ENCODE peak calls at places on chromosomes 7 and 10, in four cellular contexts. One of them, this sample, is unnamed.

GRCh38 chr7:14766747-14767146 is 135.8 kb downstream of the DGKB start:
- DNase-seq in HepG2: no peak
- DNase-seq in H1: no peak
- DNase-seq in GM12878: no peak
- DNase-seq in this sample: no peak

GRCh38 chr10:88064608-88065383 is 201.4 kb downstream of the PTEN start:
- DNase-seq in HepG2: no peak
- DNase-seq in H1: no peak
- DNase-seq in GM12878: peak; percentile 95
- DNase-seq in this sample: no peak

GRCh38 chr10:130652964-130653578 is 516.9 kb downstream of the GLRX3 start:
- DNase-seq in HepG2: no peak
- DNase-seq in H1: no peak
- DNase-seq in GM12878: no peak
- DNase-seq in this sample: no peak

GRCh38 chr7:7761974-7762769 is 43.8 kb upstream of the RPA3 start:
- DNase-seq in HepG2: no peak
- DNase-seq in H1: no peak
- DNase-seq in GM12878: no peak
- DNase-seq in this sample: no peak

GRCh38 chr7:30040938-30041337 is 12.7 kb downstream of the PLEKHA8 start:
- DNase-seq in HepG2: no peak
- DNase-seq in H1: no peak
- DNase-seq in GM12878: no peak
- DNase-seq in this sample: no peak

GRCh38 chr10:73923935-73924598 is 13.1 kb downstream of the PLAU start:
- DNase-seq in HepG2: no peak
- DNase-seq in H1: no peak
- DNase-seq in GM12878: no peak
- DNase-seq in this sample: no peak

GRCh38 chr7:102306916-102307677 is 20.4 kb downstream of the SH2B2 start:
- DNase-seq in HepG2: peak; percentile 72
- DNase-seq in H1: no peak
- DNase-seq in GM12878: peak; percentile 96
- DNase-seq in this sample: no peak

GRCh38 chr10:71878327-71879034 is 27.4 kb upstream of the PSAP start:
- DNase-seq in HepG2: no peak
- DNase-seq in H1: no peak
- DNase-seq in GM12878: no peak
- DNase-seq in this sample: no peak

GRCh38 chr7:47525066-47525623 is 56.8 kb downstream of the TNS3 start:
- DNase-seq in HepG2: no peak
- DNase-seq in H1: no peak
- DNase-seq in GM12878: no peak
- DNase-seq in this sample: no peak

GRCh38 chr10:103513383-103514060 is 20.0 kb downstream of the NEURL1 start:
- DNase-seq in HepG2: no peak
- DNase-seq in H1: no peak
- DNase-seq in GM12878: no peak
- DNase-seq in this sample: peak; percentile 5

GRCh38 chr10:30058111-30058510 is 1.3 kb downstream of the JCAD start:
- DNase-seq in HepG2: no peak
- DNase-seq in H1: no peak
- DNase-seq in GM12878: no peak
- DNase-seq in this sample: no peak

GRCh38 chr7:107180378-107180777 is 11.6 kb downstream of the HBP1 start:
- DNase-seq in HepG2: peak; percentile 22
- DNase-seq in H1: no peak
- DNase-seq in GM12878: no peak
- DNase-seq in this sample: no peak

GRCh38 chr10:4372601-4373000 is 453.4 kb upstream of the AKR1E2 start:
- DNase-seq in HepG2: no peak
- DNase-seq in H1: no peak
- DNase-seq in GM12878: no peak
- DNase-seq in this sample: no peak

GRCh38 chr10:77602913-77603528 is 34.6 kb downstream of the KCNMA1 start:
- DNase-seq in HepG2: no peak
- DNase-seq in H1: no peak
- DNase-seq in GM12878: no peak
- DNase-seq in this sample: no peak

GRCh38 chr10:113573368-113573767 is 20.5 kb downstream of the HABP2 start:
- DNase-seq in HepG2: no peak
- DNase-seq in H1: no peak
- DNase-seq in GM12878: no peak
- DNase-seq in this sample: no peak

GRCh38 chr10:81915517-81915916 is 40.5 kb downstream of the NRG3 start:
- DNase-seq in HepG2: no peak
- DNase-seq in H1: no peak
- DNase-seq in GM12878: no peak
- DNase-seq in this sample: no peak

GRCh38 chr7:155759740-155760430 is 52.4 kb downstream of the SHH start:
- DNase-seq in HepG2: no peak
- DNase-seq in H1: no peak
- DNase-seq in GM12878: no peak
- DNase-seq in this sample: no peak

GRCh38 chr7:51019231-51019844 is 236.6 kb upstream of the GRB10 start:
- DNase-seq in HepG2: no peak
- DNase-seq in H1: peak; percentile 29
- DNase-seq in GM12878: no peak
- DNase-seq in this sample: no peak

GRCh38 chr7:116316838-116317612 is 106.7 kb downstream of the TES start:
- DNase-seq in HepG2: peak; percentile 54
- DNase-seq in H1: no peak
- DNase-seq in GM12878: peak; percentile 77
- DNase-seq in this sample: no peak

GRCh38 chr7:157271315-157271990 is 65.4 kb upstream of the DNAJB6 start:
- DNase-seq in HepG2: no peak
- DNase-seq in H1: no peak
- DNase-seq in GM12878: no peak
- DNase-seq in this sample: no peak

GRCh38 chr7:122423591-122423990 is 119.0 kb upstream of the FEZF1 start:
- DNase-seq in HepG2: no peak
- DNase-seq in H1: no peak
- DNase-seq in GM12878: no peak
- DNase-seq in this sample: no peak

GRCh38 chr7:78924581-78924980 is 528.9 kb downstream of the MAGI2 start:
- DNase-seq in HepG2: no peak
- DNase-seq in H1: no peak
- DNase-seq in GM12878: no peak
- DNase-seq in this sample: peak; percentile 12
- TF ChIP-seq SP1 in HepG2: no peak
- TF ChIP-seq SP1 in H1: no peak
- TF ChIP-seq SP1 in GM12878: no peak
- TF ChIP-seq SP1 in this sample: no peak

DNA sequence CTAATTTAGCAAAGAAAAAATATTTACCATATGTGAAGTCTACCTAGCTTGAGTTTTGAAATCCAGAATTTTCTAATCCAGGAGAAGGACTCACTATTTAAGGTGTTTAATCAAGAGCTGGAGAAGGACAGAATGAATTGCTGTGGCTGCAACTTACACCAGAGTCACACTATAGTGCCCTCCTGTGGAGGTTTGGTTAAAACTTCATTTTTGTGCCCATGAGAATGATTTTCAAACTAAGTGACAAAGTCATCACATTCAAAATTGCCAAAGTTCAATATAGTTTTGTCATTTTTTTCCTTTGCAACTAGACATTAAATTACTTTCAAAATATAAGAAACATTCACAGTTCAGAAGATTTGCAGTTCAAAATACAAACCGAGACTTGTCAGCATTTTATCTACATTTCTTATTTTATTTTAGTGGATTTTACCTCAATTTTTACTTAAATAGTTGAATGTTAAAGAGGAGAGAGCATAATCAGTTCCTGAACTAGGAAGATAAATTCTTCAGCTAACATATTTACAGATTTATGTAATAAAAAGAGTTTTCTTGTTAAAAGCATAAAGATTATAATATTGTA is 70.7 kb downstream of the CABCOCO1 start:
- DNase-seq in HepG2: peak; percentile 33
- DNase-seq in H1: no peak
- DNase-seq in GM12878: no peak
- DNase-seq in this sample: peak; percentile 45
- TF ChIP-seq SUZ12 in HepG2: no peak
- TF ChIP-seq SUZ12 in H1: no peak
- TF ChIP-seq SUZ12 in GM12878: no peak
- TF ChIP-seq SUZ12 in this sample: no peak

DNA sequence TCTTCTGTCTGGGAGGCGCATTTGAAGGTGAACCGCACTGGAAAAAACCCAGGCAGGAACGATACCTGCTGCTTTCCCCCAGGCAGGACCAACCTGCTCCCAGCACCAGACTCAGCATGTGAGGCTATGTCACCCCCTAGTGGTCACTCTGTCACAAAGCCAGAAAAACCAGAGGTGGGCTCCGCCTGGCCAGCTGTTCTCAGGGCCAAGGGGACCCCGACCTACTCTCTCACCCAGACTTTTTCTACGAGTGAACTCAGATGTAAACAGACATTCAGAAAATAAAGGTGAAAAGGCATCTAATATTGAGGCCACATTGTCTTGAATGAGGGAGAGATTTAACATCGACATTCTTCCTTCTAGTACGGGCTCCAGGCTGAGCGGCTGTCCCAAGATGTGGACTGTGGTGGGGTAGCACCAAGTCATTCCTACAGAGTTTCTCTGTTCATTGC is 117.3 kb downstream of the PRKAG2 start:
- DNase-seq in HepG2: peak; percentile 56
- DNase-seq in H1: peak; percentile 81
- DNase-seq in GM12878: no peak
- DNase-seq in this sample: peak; percentile 91
- TF ChIP-seq SP1 in HepG2: no peak
- TF ChIP-seq SP1 in H1: no peak
- TF ChIP-seq SP1 in GM12878: no peak
- TF ChIP-seq SP1 in this sample: no peak

GRCh38 chr10:34207350-34207749 is 607.7 kb downstream of the PARD3 start:
- DNase-seq in HepG2: no peak
- DNase-seq in H1: no peak
- DNase-seq in GM12878: no peak
- DNase-seq in this sample: no peak

GRCh38 chr10:34213805-34214197 is 601.3 kb downstream of the PARD3 start:
- DNase-seq in HepG2: no peak
- DNase-seq in H1: no peak
- DNase-seq in GM12878: no peak
- DNase-seq in this sample: no peak

GRCh38 chr10:34217524-34217923 is 597.6 kb downstream of the PARD3 start:
- DNase-seq in HepG2: no peak
- DNase-seq in H1: no peak
- DNase-seq in GM12878: no peak
- DNase-seq in this sample: no peak

GRCh38 chr10:34216348-34216908 is 598.7 kb downstream of the PARD3 start:
- DNase-seq in HepG2: peak; percentile 76
- DNase-seq in H1: no peak
- DNase-seq in GM12878: no peak
- DNase-seq in this sample: no peak

DNA sequence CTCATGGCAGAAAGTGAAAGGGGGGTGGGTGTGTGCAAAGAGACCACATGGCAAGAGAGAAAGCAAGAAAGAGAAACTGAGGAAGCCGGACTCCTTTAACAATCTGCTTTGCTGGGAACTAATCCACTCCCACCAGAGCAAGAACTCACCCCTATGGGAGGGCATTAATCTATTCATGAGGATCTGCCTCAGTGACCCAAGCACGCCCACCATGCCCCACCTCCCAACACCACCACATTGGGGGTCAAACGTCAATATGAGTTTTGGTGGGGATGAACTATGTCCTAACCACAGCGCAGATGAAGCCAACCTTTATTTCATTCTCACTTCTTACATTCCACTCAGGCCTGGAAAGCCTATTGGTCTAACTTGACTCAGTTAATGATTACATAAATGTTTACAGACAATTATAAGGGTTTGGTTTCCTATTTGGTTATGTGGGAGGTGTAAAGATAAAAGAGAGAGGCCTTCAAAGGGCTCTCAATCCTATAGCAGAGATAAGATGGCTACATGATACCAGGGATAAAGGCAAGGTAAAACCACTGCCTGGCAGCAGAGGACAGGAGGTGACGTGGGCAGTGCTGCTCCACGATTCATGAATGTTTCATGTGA is 601.8 kb downstream of the PARD3 start:
- DNase-seq in HepG2: peak; percentile 98
- DNase-seq in H1: no peak
- DNase-seq in GM12878: no peak
- DNase-seq in this sample: no peak
- TF ChIP-seq SUZ12 in HepG2: no peak
- TF ChIP-seq SUZ12 in H1: no peak
- TF ChIP-seq SUZ12 in GM12878: no peak
- TF ChIP-seq SUZ12 in this sample: no peak

DNA sequence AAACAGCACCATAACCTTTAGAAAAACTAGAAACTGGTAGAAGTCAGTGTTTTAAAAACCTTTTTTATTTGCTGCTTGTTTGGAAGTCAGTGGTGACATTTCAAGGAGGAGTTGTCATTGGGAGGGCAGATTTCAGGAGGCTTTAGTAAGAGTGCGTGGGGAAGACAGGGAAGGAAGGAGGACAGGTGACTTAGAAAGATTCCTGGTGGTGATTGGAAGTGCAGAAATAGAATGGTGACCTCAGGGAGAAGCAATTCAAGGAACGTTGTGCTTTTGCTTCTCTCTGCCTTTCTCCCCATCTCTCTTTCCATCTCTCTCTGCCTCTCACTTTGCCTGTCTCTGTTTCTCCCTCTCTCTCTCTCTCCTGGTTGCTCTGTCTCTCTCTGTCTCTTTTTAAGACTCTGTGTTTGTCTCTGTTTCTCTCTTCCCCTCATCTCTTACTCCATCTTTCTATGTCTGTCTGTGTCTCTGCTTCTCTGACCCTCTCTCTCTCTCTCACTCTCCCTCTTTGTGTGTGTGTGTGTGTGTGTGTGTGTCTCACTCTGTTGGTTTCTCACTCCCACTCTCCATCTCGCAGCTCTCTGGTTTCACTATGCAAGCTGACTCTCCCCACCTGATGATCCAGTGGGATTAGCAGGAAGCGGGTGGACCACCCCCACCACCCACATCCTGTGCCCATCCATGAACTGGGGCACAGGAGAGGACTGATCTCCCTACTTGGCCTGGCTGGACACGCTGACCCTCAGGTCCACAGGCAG is 10.9 kb upstream of the PFKP start:
- DNase-seq in HepG2: no peak
- DNase-seq in H1: no peak
- DNase-seq in GM12878: no peak
- DNase-seq in this sample: no peak
- TF ChIP-seq SP1 in HepG2: no peak
- TF ChIP-seq SP1 in H1: no peak
- TF ChIP-seq SP1 in GM12878: no peak
- TF ChIP-seq SP1 in this sample: no peak

GRCh38 chr7:135900186-135900585 is 77.0 kb downstream of the MTPN start:
- DNase-seq in HepG2: no peak
- DNase-seq in H1: no peak
- DNase-seq in GM12878: no peak
- DNase-seq in this sample: no peak
- TF ChIP-seq SUZ12 in HepG2: no peak
- TF ChIP-seq SUZ12 in H1: no peak
- TF ChIP-seq SUZ12 in GM12878: no peak
- TF ChIP-seq SUZ12 in this sample: no peak

DNA sequence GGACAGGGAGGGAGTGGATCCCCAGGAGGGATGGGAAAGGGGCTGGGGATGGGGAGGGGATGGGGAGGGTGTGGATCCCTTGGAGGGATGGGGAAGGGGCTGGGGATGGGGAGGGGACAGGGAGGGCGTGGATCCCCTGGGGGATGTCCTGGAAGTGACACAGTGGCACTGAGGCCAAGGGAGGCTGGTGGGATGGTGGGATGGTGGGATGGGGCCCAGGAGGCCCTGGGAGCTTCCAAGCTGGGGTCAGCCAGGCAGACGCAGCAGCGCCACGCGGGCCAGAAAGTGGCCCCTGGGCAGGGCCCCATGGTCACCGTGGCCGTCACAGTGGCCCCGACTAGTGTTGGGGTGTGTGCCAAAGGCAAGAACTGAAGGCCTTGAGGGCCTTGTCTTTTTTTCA is 67.8 kb downstream of the INPP5A start:
- DNase-seq in HepG2: no peak
- DNase-seq in H1: no peak
- DNase-seq in GM12878: no peak
- DNase-seq in this sample: no peak
- TF ChIP-seq SP1 in HepG2: no peak
- TF ChIP-seq SP1 in H1: no peak
- TF ChIP-seq SP1 in GM12878: no peak
- TF ChIP-seq SP1 in this sample: no peak

This sample was measured in HEK293T.